ENCODE peak calls at places on chromosomes 7 and 10, in six cellular contexts. Q, A, F, V, E and R are unnamed samples.

GRCh38 chr10:49083256-49083655 is 32.1 kb downstream of the VSTM4 start:
- DNase-seq in Q (no peak), A (no peak), F (no peak), V (no peak), E (no peak), R (peak; percentile 32)

GRCh38 chr10:118500477-118501104 is 94.9 kb downstream of the PRLHR start:
- DNase-seq in Q (no peak), A (no peak), F (no peak), V (no peak), E (no peak), R (peak; percentile 11)

GRCh38 chr10:93139059-93139658 is 65.5 kb downstream of the CYP26A1 start:
- DNase-seq in Q (no peak), A (no peak), F (no peak), V (no peak), E (no peak), R (no peak)

GRCh38 chr7:74656911-74657691 is 417 bp upstream of the GTF2I start:
- DNase-seq in Q (peak; percentile 96), A (peak; percentile 99), F (peak; percentile 100), V (peak; percentile 93), E (peak; percentile 99), R (peak; percentile 92)

GRCh38 chr7:115409682-115410426 is 488.0 kb downstream of the MDFIC start:
- DNase-seq in Q (no peak), A (no peak), F (no peak), V (no peak), E (no peak), R (no peak)

GRCh38 chr10:71835671-71836593 is 15.1 kb downstream of the PSAP start:
- DNase-seq in Q (peak; percentile 6), A (peak; percentile 91), F (peak; percentile 90), V (peak; percentile 30), E (peak; percentile 74), R (peak; percentile 99)

GRCh38 chr7:56811081-56811480 is 321.2 kb downstream of the ZNF479 start:
- DNase-seq in Q (no peak), A (no peak), F (no peak), V (no peak), E (no peak), R (no peak)

GRCh38 chr7:89238156-89238555 is 442.6 kb upstream of the TEX47 start:
- DNase-seq in Q (no peak), A (no peak), F (no peak), V (no peak), E (no peak), R (peak; percentile 82)

GRCh38 chr7:46386428-46387399 is 465.6 kb upstream of the IGFBP3 start:
- DNase-seq in Q (no peak), A (no peak), F (no peak), V (no peak), E (no peak), R (peak; percentile 58)

GRCh38 chr7:99739699-99740572 is 4.9 kb upstream of the CYP3A7 start:
- DNase-seq in Q (no peak), A (no peak), F (no peak), V (no peak), E (no peak), R (no peak)

GRCh38 chr7:31476073-31476745 is 37.7 kb upstream of the ITPRID1 start:
- DNase-seq in Q (no peak), A (no peak), F (no peak), V (no peak), E (no peak), R (no peak)

GRCh38 chr7:99135938-99136337 is 8.0 kb downstream of the SMURF1 start:
- DNase-seq in Q (no peak), A (no peak), F (no peak), V (no peak), E (no peak), R (no peak)

GRCh38 chr10:117965984-117966383 is 80.8 kb downstream of the RAB11FIP2 start:
- DNase-seq in Q (no peak), A (no peak), F (no peak), V (no peak), E (no peak), R (no peak)

GRCh38 chr10:14822879-14823755 is 14.7 kb downstream of the CDNF start:
- DNase-seq in Q (peak; percentile 28), A (peak; percentile 27), F (no peak), V (peak; percentile 12), E (no peak), R (peak; percentile 54)

GRCh38 chr7:84981038-84981601 is 205.7 kb downstream of the SEMA3D start:
- DNase-seq in Q (no peak), A (no peak), F (no peak), V (peak; percentile 14), E (no peak), R (no peak)

GRCh38 chr7:111409714-111410422 is 152.4 kb downstream of the IMMP2L start:
- DNase-seq in Q (no peak), A (no peak), F (no peak), V (no peak), E (no peak), R (no peak)

GRCh38 chr7:111408726-111409125 is 153.6 kb downstream of the IMMP2L start:
- DNase-seq in Q (no peak), A (no peak), F (no peak), V (no peak), E (no peak), R (no peak)

GRCh38 chr7:111410899-111411298 is 151.4 kb downstream of the IMMP2L start:
- DNase-seq in Q (no peak), A (no peak), F (no peak), V (no peak), E (no peak), R (no peak)

GRCh38 chr7:111414374-111414773 is 147.9 kb downstream of the IMMP2L start:
- DNase-seq in Q (no peak), A (no peak), F (no peak), V (no peak), E (no peak), R (no peak)

GRCh38 chr7:111413796-111414195 is 148.5 kb downstream of the IMMP2L start:
- DNase-seq in Q (no peak), A (no peak), F (no peak), V (no peak), E (no peak), R (no peak)
- H3K4me3 ChIP-seq in Q (no peak overlapping the region), A (no peak overlapping the region), F (no peak overlapping the region), V (no peak overlapping the region), E (no peak overlapping the region), R (no peak overlapping the region)

GRCh38 chr10:1736972-1737221 is 428 bp downstream of the ADARB2 start:
- DNase-seq in Q (no peak), A (no peak), F (no peak), V (no peak), E (no peak), R (no peak)
- H3K4me3 ChIP-seq in Q (no peak overlapping the region), A (no peak overlapping the region), F (peak overlapping the region; percentile 8), V (no peak overlapping the region), E (no peak overlapping the region), R (no peak overlapping the region)

DNA sequence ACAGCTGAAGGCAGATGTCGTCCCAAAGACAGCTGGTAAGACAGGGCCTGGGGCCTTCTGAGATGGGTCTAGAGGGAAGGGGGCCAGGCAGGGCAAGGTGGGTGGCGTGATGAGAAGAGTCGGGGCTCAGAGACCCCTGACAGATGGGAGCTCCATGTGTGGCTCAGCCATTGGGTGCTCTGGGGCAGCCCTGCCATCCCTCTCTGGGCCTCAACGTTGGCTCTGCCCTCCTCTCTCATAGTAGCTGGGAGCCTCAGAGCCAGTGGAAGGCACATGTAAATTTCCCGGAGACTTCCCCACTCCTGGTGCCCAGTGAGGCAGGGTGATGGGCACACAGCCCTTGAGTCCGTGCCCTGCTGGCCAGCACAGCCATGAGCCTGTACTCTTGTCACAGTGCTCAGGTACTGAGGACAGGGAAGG is 1.8 kb downstream of the PPIF start:
- DNase-seq in Q (no peak), A (no peak), F (no peak), V (no peak), E (no peak), R (no peak)
- H3K4me3 ChIP-seq in Q (peak overlapping the region; percentile 56), A (no peak overlapping the region), F (no peak overlapping the region), V (peak overlapping the region; percentile 57), E (no peak overlapping the region), R (peak overlapping the region; percentile 75)

GRCh38 chr10:109893371-109893770 is 29.9 kb downstream of the XPNPEP1 start:
- DNase-seq in Q (no peak), A (no peak), F (no peak), V (no peak), E (no peak), R (no peak)
- H3K4me3 ChIP-seq in Q (no peak overlapping the region), A (no peak overlapping the region), F (no peak overlapping the region), V (no peak overlapping the region), E (no peak overlapping the region), R (no peak overlapping the region)

DNA sequence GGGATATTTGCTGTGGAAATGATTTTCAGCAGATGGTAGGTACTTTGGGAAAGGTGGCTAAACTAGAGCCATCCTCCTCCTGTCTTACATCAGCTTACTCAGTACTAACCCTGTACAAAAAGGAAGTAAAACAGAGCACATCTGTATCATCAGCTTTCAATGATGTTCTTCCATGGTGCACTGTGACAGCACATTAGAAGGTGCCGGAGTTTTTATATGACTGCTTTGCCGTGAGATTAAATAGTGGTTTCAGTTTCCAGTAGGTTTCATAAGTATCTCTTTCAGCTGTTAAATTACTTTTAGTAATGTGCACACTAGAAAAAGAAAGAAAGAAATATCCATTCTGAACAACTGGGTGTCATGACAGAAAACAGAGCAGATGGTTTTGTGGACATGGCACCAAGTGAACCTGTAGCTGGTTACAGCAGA is 86.5 kb downstream of the ARID5B start:
- DNase-seq in Q (peak; percentile 17), A (no peak), F (no peak), V (no peak), E (no peak), R (peak; percentile 44)
- H3K4me3 ChIP-seq in Q (no peak overlapping the region), A (no peak overlapping the region), F (no peak overlapping the region), V (no peak overlapping the region), E (no peak overlapping the region), R (no peak overlapping the region)